ENCODE peak calls at places on chromosomes 2 and 18, in nine cellular contexts. X, U, E, Y, D, S, L, H and B are unnamed samples.

GRCh38 chr2:37688771-37689468 is 17.5 kb upstream of the CDC42EP3 start:
- DNase-seq in U (peak; percentile 47), D (no peak), H (peak; percentile 90), L (no peak), S (no peak), Y (no peak), E (no peak), X (peak; percentile 94), B (peak; percentile 97)

GRCh38 chr2:20415511-20415918 is 31.4 kb upstream of the RHOB start:
- DNase-seq in E (peak; percentile 73), L (no peak), Y (no peak), X (peak; percentile 23), U (no peak), D (no peak), H (no peak), S (peak; percentile 49), B (no peak)

GRCh38 chr18:70169747-70170146 is 35.7 kb downstream of the RTTN start:
- DNase-seq in S (no peak), U (no peak), D (no peak), X (no peak), Y (no peak), L (no peak), E (no peak), H (no peak), B (no peak)

GRCh38 chr2:102253140-102253752 is 58.1 kb upstream of the IL1RL1 start:
- DNase-seq in H (no peak), Y (no peak), L (no peak), D (no peak), X (no peak), E (no peak), S (no peak), U (no peak), B (no peak)

GRCh38 chr18:36440614-36441013 is 143.1 kb downstream of the FHOD3 start:
- DNase-seq in L (no peak), H (peak; percentile 81), S (peak; percentile 53), X (peak; percentile 86), E (no peak), U (no peak), D (no peak), Y (no peak), B (peak; percentile 35)

GRCh38 chr2:136244558-136244885 is 126.6 kb upstream of the CXCR4 start:
- DNase-seq in H (no peak), S (no peak), X (no peak), E (no peak), Y (no peak), U (no peak), D (no peak), L (no peak), B (no peak)

GRCh38 chr18:69998523-69998987 is 50.9 kb upstream of the CD226 start:
- DNase-seq in Y (no peak), S (no peak), X (no peak), H (no peak), D (no peak), L (no peak), E (no peak), U (no peak), B (no peak)

GRCh38 chr18:55421612-55422381 is 166.2 kb downstream of the TCF4 start:
- DNase-seq in Y (no peak), E (no peak), U (no peak), D (no peak), L (peak; percentile 45), S (peak; percentile 77), H (peak; percentile 53), X (peak; percentile 63), B (no peak)

GRCh38 chr2:161990741-161991140 is 83.3 kb downstream of the DPP4 start:
- DNase-seq in X (peak; percentile 96), L (no peak), Y (no peak), E (peak; percentile 56), D (no peak), H (peak; percentile 95), U (peak; percentile 28), S (peak; percentile 93), B (peak; percentile 58)

GRCh38 chr18:23884712-23885375 is 129.7 kb upstream of the TTC39C start:
- DNase-seq in X (no peak), L (no peak), H (no peak), Y (peak; percentile 48), S (no peak), E (peak; percentile 50), D (no peak), U (peak; percentile 75), B (no peak)

GRCh38 chr2:228474466-228474865 is 293.0 kb upstream of the SPHKAP start:
- DNase-seq in E (no peak), H (no peak), X (peak; percentile 1), U (no peak), S (peak; percentile 60), L (no peak), D (no peak), Y (no peak), B (no peak)

GRCh38 chr2:189439342-189439741 is 1.9 kb upstream of the WDR75 start:
- DNase-seq in S (peak; percentile 24), U (no peak), E (no peak), H (no peak), D (no peak), Y (no peak), L (no peak), X (no peak), B (no peak)

GRCh38 chr18:27712066-27712465 is 464.9 kb downstream of the CDH2 start:
- DNase-seq in H (no peak), E (no peak), S (no peak), L (no peak), D (no peak), Y (no peak), X (peak; percentile 5), U (peak; percentile 8), B (no peak)

DNA sequence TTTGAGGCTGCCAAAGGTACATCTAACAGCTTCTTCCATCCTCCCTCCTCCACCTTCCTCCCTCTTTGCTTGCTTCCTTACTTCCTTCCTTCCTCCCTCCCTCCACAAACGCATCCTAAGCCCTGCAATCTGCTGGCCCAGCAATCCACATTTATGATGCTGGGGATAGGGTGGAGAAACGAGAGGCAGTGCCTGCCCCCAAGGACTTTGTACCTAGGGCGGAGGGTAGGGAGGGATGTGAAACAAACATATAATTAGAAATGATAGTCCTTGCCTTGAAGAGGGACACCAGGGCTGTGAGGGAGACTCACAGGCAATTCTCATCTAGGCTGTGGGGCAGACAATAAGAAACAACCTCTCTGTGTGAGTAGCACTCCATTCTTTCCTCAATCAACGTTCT is 188.3 kb downstream of the ANKRD30B start:
- DNase-seq in S (no peak), U (no peak), E (no peak), H (no peak), Y (no peak), X (no peak), L (no peak), D (no peak), B (no peak)
- H3K9me3 ChIP-seq in S (no peaks in the 10 kb centered on the region), U (no peaks in the 10 kb centered on the region), E (peaks cover 8% of the 10 kb centered on the region), H (peaks cover 15% of the 10 kb centered on the region), Y (peaks cover 96% of the 10 kb centered on the region), X (no peaks in the 10 kb centered on the region), L (no peaks in the 10 kb centered on the region), D (peaks cover 59% of the 10 kb centered on the region), B (no peaks in the 10 kb centered on the region)

GRCh38 chr2:130964931-130965330 is 128.2 kb downstream of the ARHGEF4 start:
- DNase-seq in U (no peak), X (no peak), L (no peak), H (no peak), S (no peak), Y (no peak), D (no peak), E (no peak), B (no peak)

GRCh38 chr2:130963058-130963848 is 126.5 kb downstream of the ARHGEF4 start:
- DNase-seq in E (no peak), S (no peak), D (peak; percentile 56), X (no peak), Y (no peak), L (no peak), H (no peak), U (peak; percentile 18), B (no peak)

GRCh38 chr2:130963849-130964793 is 127.4 kb downstream of the ARHGEF4 start:
- DNase-seq in S (peak; percentile 46), D (peak; percentile 83), Y (peak; percentile 89), X (peak; percentile 26), L (no peak), U (peak; percentile 63), H (peak; percentile 10), E (no peak), B (no peak)

GRCh38 chr2:130966149-130967019 is 126.9 kb downstream of the FAM168B start:
- DNase-seq in Y (no peak), U (no peak), S (no peak), E (no peak), D (no peak), L (no peak), X (no peak), H (no peak), B (no peak)

GRCh38 chr2:130967020-130967495 is 126.2 kb downstream of the FAM168B start:
- DNase-seq in E (no peak), X (no peak), D (no peak), U (no peak), H (no peak), S (no peak), Y (no peak), L (no peak), B (no peak)
- H3K27ac ChIP-seq in E (no peak overlapping the region), X (no peak overlapping the region), D (no peak overlapping the region), U (no peak overlapping the region), H (no peak overlapping the region), S (no peak overlapping the region), Y (no peak overlapping the region), L (no peak overlapping the region), B (no peak overlapping the region)

GRCh38 chr2:178776725-178777124 is 30.5 kb downstream of the TTN start:
- DNase-seq in S (no peak), E (no peak), H (no peak), U (no peak), Y (no peak), L (no peak), D (no peak), X (no peak), B (no peak)
- H4K20me1 ChIP-seq in S (no peaks in the 10 kb centered on the region), E (no peaks in the 10 kb centered on the region), H (no peaks in the 10 kb centered on the region), U (no peaks in the 10 kb centered on the region), Y (no peaks in the 10 kb centered on the region), L (no peaks in the 10 kb centered on the region), D (no peaks in the 10 kb centered on the region), X (no peaks in the 10 kb centered on the region), B (no peaks in the 10 kb centered on the region)

GRCh38 chr18:14767474-14767873 is 19.5 kb downstream of the ANKRD30B start:
- DNase-seq in D (no peak), H (no peak), U (no peak), Y (no peak), S (no peak), E (no peak), L (no peak), X (no peak), B (no peak)

GRCh38 chr18:14768241-14768640 is 20.3 kb downstream of the ANKRD30B start:
- DNase-seq in X (no peak), S (peak; percentile 1), U (no peak), D (no peak), H (no peak), E (no peak), L (no peak), Y (no peak), B (no peak)

DNA sequence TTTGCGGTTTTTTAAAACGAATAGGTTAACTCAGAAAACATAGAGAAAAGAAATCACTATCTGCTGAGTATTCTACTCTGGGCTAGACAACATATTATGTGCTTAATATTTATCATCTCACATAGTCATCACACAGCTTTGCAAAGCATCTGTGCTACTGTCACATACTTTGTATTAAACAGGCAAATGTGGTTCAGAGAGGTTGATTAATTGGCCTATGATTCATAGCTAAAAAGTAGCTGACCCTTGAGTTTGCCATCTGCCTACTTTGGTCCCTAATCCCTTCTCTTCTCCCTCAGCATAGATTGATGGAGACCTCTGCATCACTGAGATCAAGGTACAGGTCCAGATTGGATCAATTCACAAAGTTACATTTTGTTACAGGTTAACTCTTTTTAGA is 21.4 kb downstream of the ANKRD30B start:
- DNase-seq in H (no peak), U (no peak), Y (no peak), E (no peak), D (no peak), S (no peak), L (no peak), X (no peak), B (no peak)
- H3K9me3 ChIP-seq in H (no peaks in the 10 kb centered on the region), U (no peaks in the 10 kb centered on the region), Y (peaks cover 55% of the 10 kb centered on the region), E (no peaks in the 10 kb centered on the region), D (peaks cover 32% of the 10 kb centered on the region), S (no peaks in the 10 kb centered on the region), L (no peaks in the 10 kb centered on the region), X (no peaks in the 10 kb centered on the region), B (no peaks in the 10 kb centered on the region)